ENCODE peak calls at places on chromosomes 16 and 17, in six cellular contexts. One of them, this sample, is unnamed. For H3K36me3, the result is how much of the 10 kb centered on the place peaks cover.

GRCh38 chr17:56752263-56752662 is 81.5 kb downstream of the C17orf67 start:
- DNase-seq in lower lobe of right lung: no peak
- DNase-seq in H1: no peak
- DNase-seq in HCT116: no peak
- DNase-seq in small intestine: no peak
- DNase-seq in ascending aorta: no peak
- DNase-seq in this sample: no peak

GRCh38 chr17:15456972-15457722 is 10.3 kb downstream of the CDRT4 start:
- DNase-seq in lower lobe of right lung: no peak
- DNase-seq in H1: no peak
- DNase-seq in HCT116: no peak
- DNase-seq in small intestine: no peak
- DNase-seq in ascending aorta: peak
- DNase-seq in this sample: peak

GRCh38 chr17:57080708-57081107 is 4.3 kb upstream of the AKAP1 start:
- DNase-seq in lower lobe of right lung: no peak
- DNase-seq in H1: no peak
- DNase-seq in HCT116: no peak
- DNase-seq in small intestine: no peak
- DNase-seq in ascending aorta: no peak
- DNase-seq in this sample: no peak

GRCh38 chr16:4850211-4850610 is 2.9 kb downstream of the UBN1 start:
- DNase-seq in lower lobe of right lung: no peak
- DNase-seq in H1: no peak
- DNase-seq in HCT116: no peak
- DNase-seq in small intestine: no peak
- DNase-seq in ascending aorta: no peak
- DNase-seq in this sample: no peak

GRCh38 chr17:27659685-27660084 is 28.7 kb downstream of the LGALS9 start:
- DNase-seq in lower lobe of right lung: no peak
- DNase-seq in H1: no peak
- DNase-seq in HCT116: no peak
- DNase-seq in small intestine: no peak
- DNase-seq in ascending aorta: no peak
- DNase-seq in this sample: no peak

GRCh38 chr17:58317421-58318064 is 11.1 kb downstream of the TSPOAP1 start:
- DNase-seq in lower lobe of right lung: no peak
- DNase-seq in H1: no peak
- DNase-seq in HCT116: peak
- DNase-seq in small intestine: peak
- DNase-seq in ascending aorta: peak
- DNase-seq in this sample: peak

GRCh38 chr16:2483160-2483559 is 8.2 kb downstream of the TBC1D24 start:
- DNase-seq in lower lobe of right lung: peak
- DNase-seq in H1: no peak
- DNase-seq in HCT116: no peak
- DNase-seq in small intestine: no peak
- DNase-seq in ascending aorta: no peak
- DNase-seq in this sample: no peak

GRCh38 chr16:19396555-19397011 is 21.1 kb upstream of the TMC5 start:
- DNase-seq in lower lobe of right lung: peak
- DNase-seq in H1: no peak
- DNase-seq in HCT116: no peak
- DNase-seq in small intestine: peak
- DNase-seq in ascending aorta: no peak
- DNase-seq in this sample: no peak

GRCh38 chr16:20675488-20676267 is 21.8 kb downstream of the ACSM1 start:
- DNase-seq in lower lobe of right lung: peak
- DNase-seq in H1: peak
- DNase-seq in HCT116: peak
- DNase-seq in small intestine: peak
- DNase-seq in ascending aorta: no peak
- DNase-seq in this sample: peak

GRCh38 chr16:53822936-53823529 is 119.1 kb downstream of the FTO start:
- DNase-seq in lower lobe of right lung: no peak
- DNase-seq in H1: no peak
- DNase-seq in HCT116: no peak
- DNase-seq in small intestine: peak
- DNase-seq in ascending aorta: no peak
- DNase-seq in this sample: no peak

GRCh38 chr17:78653382-78653781 is 76.2 kb upstream of the DNAH17 start:
- DNase-seq in lower lobe of right lung: no peak
- DNase-seq in H1: no peak
- DNase-seq in HCT116: no peak
- DNase-seq in small intestine: no peak
- DNase-seq in ascending aorta: no peak
- DNase-seq in this sample: no peak

GRCh38 chr16:11181889-11182279 is 74.1 kb downstream of the SOCS1 start:
- DNase-seq in lower lobe of right lung: peak
- DNase-seq in H1: no peak
- DNase-seq in HCT116: no peak
- DNase-seq in small intestine: no peak
- DNase-seq in ascending aorta: no peak
- DNase-seq in this sample: peak

GRCh38 chr16:72560617-72561016 is 388.7 kb upstream of the PMFBP1 start:
- DNase-seq in lower lobe of right lung: no peak
- DNase-seq in H1: no peak
- DNase-seq in HCT116: no peak
- DNase-seq in small intestine: peak
- DNase-seq in ascending aorta: no peak
- DNase-seq in this sample: no peak

GRCh38 chr17:18322522-18322921 is 7.4 kb downstream of the SMCR8 start:
- DNase-seq in lower lobe of right lung: no peak
- DNase-seq in H1: no peak
- DNase-seq in HCT116: no peak
- DNase-seq in small intestine: no peak
- DNase-seq in ascending aorta: no peak
- DNase-seq in this sample: no peak
- H3K36me3 ChIP-seq in lower lobe of right lung: half or more
- H3K36me3 ChIP-seq in H1: under half
- H3K36me3 ChIP-seq in HCT116: under half
- H3K36me3 ChIP-seq in small intestine: under half
- H3K36me3 ChIP-seq in ascending aorta: half or more
- H3K36me3 ChIP-seq in this sample: under half

DNA sequence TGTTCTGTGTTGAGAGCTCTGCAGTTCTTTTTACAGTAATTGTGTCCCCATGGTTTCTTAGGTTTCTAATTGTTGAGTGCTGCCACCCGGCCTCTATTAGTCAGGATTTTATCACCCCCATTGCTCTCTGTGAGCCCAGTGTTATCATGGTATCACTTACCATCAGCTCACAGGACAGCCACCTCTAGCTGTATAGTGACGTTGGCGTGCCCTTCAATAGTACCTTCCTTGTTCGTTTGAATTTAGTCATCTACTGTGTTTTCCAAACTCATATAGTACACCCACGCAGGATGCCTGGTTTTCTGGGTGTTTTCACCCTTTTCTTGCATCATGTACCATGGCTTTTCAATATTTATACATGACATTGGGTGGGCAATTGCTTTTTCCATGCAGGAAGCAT is 11.0 kb upstream of the ABCA10 start:
- DNase-seq in lower lobe of right lung: no peak
- DNase-seq in H1: no peak
- DNase-seq in HCT116: no peak
- DNase-seq in small intestine: no peak
- DNase-seq in ascending aorta: no peak
- DNase-seq in this sample: no peak
- H3K36me3 ChIP-seq in lower lobe of right lung: under half
- H3K36me3 ChIP-seq in H1: under half
- H3K36me3 ChIP-seq in HCT116: under half
- H3K36me3 ChIP-seq in small intestine: under half
- H3K36me3 ChIP-seq in ascending aorta: under half
- H3K36me3 ChIP-seq in this sample: under half

GRCh38 chr17:8463089-8463488 is 27.4 kb downstream of the NDEL1 start:
- DNase-seq in lower lobe of right lung: no peak
- DNase-seq in H1: no peak
- DNase-seq in HCT116: no peak
- DNase-seq in small intestine: no peak
- DNase-seq in ascending aorta: peak
- DNase-seq in this sample: no peak
- H3K36me3 ChIP-seq in lower lobe of right lung: half or more
- H3K36me3 ChIP-seq in H1: under half
- H3K36me3 ChIP-seq in HCT116: under half
- H3K36me3 ChIP-seq in small intestine: under half
- H3K36me3 ChIP-seq in ascending aorta: half or more
- H3K36me3 ChIP-seq in this sample: under half

DNA sequence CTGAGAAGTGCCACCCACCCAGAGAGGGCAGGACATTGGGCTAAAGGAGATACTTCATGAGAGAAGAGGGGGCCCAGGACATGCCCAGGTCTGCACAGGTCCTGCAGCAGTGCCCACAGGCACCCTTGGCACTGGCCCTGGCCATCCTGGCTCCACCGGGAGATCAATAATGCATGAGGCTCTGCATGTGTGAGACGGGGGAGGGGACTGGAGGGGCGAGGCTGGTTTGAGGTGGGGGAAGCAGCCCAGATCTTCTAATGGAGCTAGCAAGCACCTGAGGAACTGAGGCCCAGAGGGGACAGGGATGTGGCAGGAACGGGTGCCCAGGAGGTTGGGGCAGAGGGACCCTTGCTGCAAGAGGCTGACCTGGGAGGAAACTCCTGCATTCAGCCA is 567 bp downstream of the OSBPL7 start:
- DNase-seq in lower lobe of right lung: no peak
- DNase-seq in H1: no peak
- DNase-seq in HCT116: no peak
- DNase-seq in small intestine: peak
- DNase-seq in ascending aorta: no peak
- DNase-seq in this sample: no peak
- H3K36me3 ChIP-seq in lower lobe of right lung: half or more
- H3K36me3 ChIP-seq in H1: under half
- H3K36me3 ChIP-seq in HCT116: under half
- H3K36me3 ChIP-seq in small intestine: under half
- H3K36me3 ChIP-seq in ascending aorta: half or more
- H3K36me3 ChIP-seq in this sample: under half

GRCh38 chr17:32477220-32477619 is 9.6 kb upstream of the CDK5R1 start:
- DNase-seq in lower lobe of right lung: no peak
- DNase-seq in H1: no peak
- DNase-seq in HCT116: no peak
- DNase-seq in small intestine: no peak
- DNase-seq in ascending aorta: no peak
- DNase-seq in this sample: no peak

GRCh38 chr17:32467949-32468348 is 18.8 kb upstream of the CDK5R1 start:
- DNase-seq in lower lobe of right lung: no peak
- DNase-seq in H1: no peak
- DNase-seq in HCT116: no peak
- DNase-seq in small intestine: no peak
- DNase-seq in ascending aorta: no peak
- DNase-seq in this sample: no peak

GRCh38 chr17:32475258-32475657 is 11.5 kb upstream of the CDK5R1 start:
- DNase-seq in lower lobe of right lung: no peak
- DNase-seq in H1: no peak
- DNase-seq in HCT116: no peak
- DNase-seq in small intestine: no peak
- DNase-seq in ascending aorta: no peak
- DNase-seq in this sample: no peak

GRCh38 chr17:32471652-32472051 is 15.1 kb upstream of the CDK5R1 start:
- DNase-seq in lower lobe of right lung: no peak
- DNase-seq in H1: no peak
- DNase-seq in HCT116: no peak
- DNase-seq in small intestine: no peak
- DNase-seq in ascending aorta: no peak
- DNase-seq in this sample: no peak
- H3K36me3 ChIP-seq in lower lobe of right lung: half or more
- H3K36me3 ChIP-seq in H1: under half
- H3K36me3 ChIP-seq in HCT116: half or more
- H3K36me3 ChIP-seq in small intestine: under half
- H3K36me3 ChIP-seq in ascending aorta: half or more
- H3K36me3 ChIP-seq in this sample: under half

DNA sequence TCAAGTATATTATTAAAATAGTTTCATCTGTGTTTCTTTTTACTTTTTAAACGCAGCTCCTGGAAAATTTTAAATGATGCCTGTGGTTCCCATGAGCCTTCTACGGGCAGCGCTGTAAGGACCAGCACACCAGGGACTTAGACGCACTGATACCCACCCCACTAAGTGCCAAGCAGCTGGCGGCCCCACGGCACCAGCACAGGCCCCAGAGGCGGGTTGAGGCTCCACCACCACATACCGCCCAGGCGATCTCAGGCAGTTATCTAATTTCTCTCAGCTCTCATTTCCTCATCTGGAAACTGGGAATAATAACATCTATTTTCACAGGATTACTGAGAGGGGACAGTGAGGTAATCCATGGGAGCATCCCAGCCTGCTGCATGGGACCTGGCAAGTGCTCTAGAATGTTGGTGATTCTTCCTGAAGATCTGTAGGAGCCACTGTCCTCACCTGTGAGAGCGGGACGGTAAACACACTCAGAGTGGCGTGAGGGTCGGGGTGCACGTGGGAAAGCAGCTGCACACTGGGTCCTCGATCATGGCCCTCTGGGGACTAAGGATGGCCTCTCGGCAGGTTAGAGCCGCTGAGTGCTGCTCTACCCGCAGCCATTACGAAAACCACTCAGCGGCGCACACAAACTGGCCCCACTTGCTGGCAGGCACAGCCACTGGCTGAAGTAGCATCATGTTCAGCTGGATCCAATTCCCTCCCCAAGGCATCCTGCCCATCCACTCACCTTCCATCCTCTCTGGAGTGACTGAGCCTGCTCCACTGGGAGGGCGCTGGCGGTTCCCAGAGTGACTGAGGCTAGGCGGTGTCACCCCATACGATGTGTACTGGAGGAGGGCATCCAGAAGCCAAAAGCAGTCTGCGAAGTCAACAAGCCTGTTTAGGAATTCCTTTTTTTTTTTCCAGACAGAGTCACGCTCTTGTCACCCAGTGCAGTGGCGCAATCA is 17.6 kb upstream of the SLC38A8 start:
- DNase-seq in lower lobe of right lung: no peak
- DNase-seq in H1: no peak
- DNase-seq in HCT116: no peak
- DNase-seq in small intestine: no peak
- DNase-seq in ascending aorta: no peak
- DNase-seq in this sample: peak
- H3K36me3 ChIP-seq in lower lobe of right lung: half or more
- H3K36me3 ChIP-seq in H1: under half
- H3K36me3 ChIP-seq in HCT116: under half
- H3K36me3 ChIP-seq in small intestine: under half
- H3K36me3 ChIP-seq in ascending aorta: half or more
- H3K36me3 ChIP-seq in this sample: under half

This sample was measured in testis.